ENCODE peak calls at places on chromosomes 3 and 15, in four cellular contexts. F, V, L and Z are unnamed samples.

GRCh38 chr15:69812881-69813280 is 284.8 kb downstream of the TLE3 start:
- DNase-seq in F (no peak), V (no peak), L (no peak), Z (no peak)

GRCh38 chr3:13584901-13585300 is 36.0 kb downstream of the FBLN2 start:
- DNase-seq in F (no peak), V (no peak), L (no peak), Z (no peak)

GRCh38 chr15:81296218-81296617 is 27.7 kb downstream of the STARD5 start:
- DNase-seq in F (no peak), V (no peak), L (no peak), Z (no peak)

GRCh38 chr3:23113455-23114171 is 89.5 kb upstream of the UBE2E2 start:
- DNase-seq in F (no peak), V (no peak), L (no peak), Z (no peak)

GRCh38 chr3:168467085-168467714 is 371.5 kb upstream of the GOLIM4 start:
- DNase-seq in F (no peak), V (no peak), L (no peak), Z (no peak)

GRCh38 chr3:81433675-81434074 is 327.8 kb downstream of the GBE1 start:
- DNase-seq in F (no peak), V (no peak), L (no peak), Z (no peak)

GRCh38 chr15:67511606-67512005 is 9.3 kb upstream of the C15orf61 start:
- DNase-seq in F (no peak), V (no peak), L (no peak), Z (peak)

GRCh38 chr3:13867727-13868126 is 12.1 kb downstream of the WNT7A start:
- DNase-seq in F (no peak), V (no peak), L (no peak), Z (no peak)

GRCh38 chr15:75648156-75649000 is 666 bp downstream of the SNX33 start:
- DNase-seq in F (no peak), V (peak), L (no peak), Z (peak)

GRCh38 chr15:50077242-50077641 is 41.8 kb downstream of the ATP8B4 start:
- DNase-seq in F (no peak), V (no peak), L (no peak), Z (no peak)

GRCh38 chr15:68051109-68051508 is 3.0 kb upstream of the PIAS1 start:
- DNase-seq in F (no peak), V (no peak), L (no peak), Z (no peak)

GRCh38 chr3:22029480-22029879 is 278.5 kb upstream of the ZNF385D start:
- DNase-seq in F (no peak), V (no peak), L (no peak), Z (no peak)

GRCh38 chr3:191068946-191069813 is 129.9 kb upstream of the OSTN start:
- DNase-seq in F (no peak), V (no peak), L (no peak), Z (no peak)

GRCh38 chr3:57696861-57697321 is 4.0 kb upstream of the DENND6A start:
- DNase-seq in F (no peak), V (no peak), L (no peak), Z (no peak)

GRCh38 chr3:13080591-13080990 is 7.4 kb upstream of the IQSEC1 start:
- DNase-seq in F (peak), V (no peak), L (no peak), Z (no peak)

GRCh38 chr3:155218470-155218869 is 75.0 kb downstream of the STRIT1 start:
- DNase-seq in F (no peak), V (no peak), L (no peak), Z (no peak)

GRCh38 chr3:155217591-155217990 is 75.9 kb downstream of the STRIT1 start:
- DNase-seq in F (no peak), V (no peak), L (no peak), Z (no peak)

GRCh38 chr3:155219106-155219505 is 74.4 kb downstream of the STRIT1 start:
- DNase-seq in F (no peak), V (no peak), L (no peak), Z (no peak)
- TF ChIP-seq CTCF in F (no peak), V (no peak), L (no peak), Z (no peak)

DNA sequence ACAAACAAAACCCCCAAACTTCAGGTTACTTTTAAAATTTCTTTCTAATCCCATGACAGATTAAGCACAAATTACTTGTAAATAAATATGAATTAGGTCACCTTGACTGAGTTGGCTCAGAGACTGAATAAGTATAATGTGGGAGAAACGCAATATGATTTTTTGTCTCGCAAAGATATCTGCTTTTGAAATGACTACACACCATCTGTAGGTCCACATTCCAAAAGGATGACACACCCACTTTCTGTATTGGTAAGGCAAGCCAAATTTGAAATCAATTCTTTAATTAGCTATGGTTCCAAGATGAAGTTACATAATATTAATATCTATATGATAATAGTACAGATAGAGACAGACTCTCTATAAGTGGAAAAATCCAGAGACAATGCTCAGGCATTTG is 66.9 kb upstream of the CSPG5 start:
- DNase-seq in F (no peak), V (no peak), L (no peak), Z (no peak)
- TF ChIP-seq CTCF in F (no peak), V (no peak), L (no peak), Z (no peak)

GRCh38 chr3:175940881-175941280 is 1081.7 kb downstream of the NAALADL2 start:
- DNase-seq in F (no peak), V (no peak), L (no peak), Z (no peak)
- TF ChIP-seq CTCF in F (no peak), V (no peak), L (no peak), Z (no peak)

GRCh38 chr15:44296625-44297524 is 8.4 kb downstream of the GOLM2 start:
- DNase-seq in F (no peak), V (no peak), L (no peak), Z (no peak)

GRCh38 chr15:44300567-44300966 is 12.0 kb downstream of the GOLM2 start:
- DNase-seq in F (no peak), V (no peak), L (no peak), Z (no peak)

GRCh38 chr15:44299997-44300396 is 11.5 kb downstream of the GOLM2 start:
- DNase-seq in F (no peak), V (no peak), L (no peak), Z (no peak)

GRCh38 chr15:44295909-44296420 is 7.4 kb downstream of the GOLM2 start:
- DNase-seq in F (no peak), V (no peak), L (no peak), Z (no peak)

GRCh38 chr15:44298878-44299277 is 10.4 kb downstream of the GOLM2 start:
- DNase-seq in F (no peak), V (no peak), L (no peak), Z (no peak)
- TF ChIP-seq CTCF in F (no peak), V (no peak), L (no peak), Z (no peak)

GRCh38 chr3:62186967-62187366 is 186.4 kb downstream of the FEZF2 start:
- DNase-seq in F (no peak), V (no peak), L (no peak), Z (no peak)
- TF ChIP-seq CTCF in F (peak), V (peak), L (no peak), Z (no peak)